ENCODE peak calls at places on chromosomes 13 and 19, in five cellular contexts. Y is neural crest cell, K is kidney epithelial cell, Z is sciatic nerve, O is hippocampal formation. T is an unnamed sample.

GRCh38 chr19:33821871-33822270 is 25.2 kb downstream of the KCTD15 start:
- DNase-seq in K (no peak), Z (no peak), Y (no peak), O (no peak), T (peak)

GRCh38 chr13:24719139-24719538 is 38.9 kb downstream of the ATP12A start:
- DNase-seq in Y (no peak), K (no peak), O (no peak), Z (no peak), T (no peak)

GRCh38 chr19:11421607-11422098 is 2.5 kb upstream of the RGL3 start:
- DNase-seq in Z (no peak), K (no peak), O (no peak), Y (peak), T (no peak)

GRCh38 chr13:95858286-95859075 is 181.5 kb downstream of the DNAJC3 start:
- DNase-seq in O (no peak), Y (no peak), Z (no peak), K (no peak), T (no peak)

GRCh38 chr13:41700790-41701310 is 243.5 kb downstream of the RGCC start:
- DNase-seq in K (no peak), Z (no peak), Y (no peak), O (no peak), T (peak)

GRCh38 chr13:21501709-21502108 is 42.6 kb upstream of the ZDHHC20 start:
- DNase-seq in Z (no peak), Y (no peak), K (no peak), O (no peak), T (peak)

GRCh38 chr19:4472174-4472974 is at the start of gene HDGFL2:
- DNase-seq in Z (peak), Y (no peak), O (no peak), K (no peak), T (no peak)

GRCh38 chr19:35449347-35450043 is 1.4 kb downstream of the FFAR2 start:
- DNase-seq in Y (no peak), Z (no peak), K (no peak), O (no peak), T (peak)

GRCh38 chr19:42076375-42076944 is 494 bp downstream of the ZNF574 start:
- DNase-seq in K (no peak), Y (no peak), Z (peak), O (no peak), T (no peak)

GRCh38 chr19:49114630-49115363 is 627 bp downstream of the LIN7B start:
- DNase-seq in Z (peak), O (peak), K (no peak), Y (peak), T (no peak)

GRCh38 chr13:100330662-100331061 is 241.8 kb downstream of the PCCA start:
- DNase-seq in Y (no peak), Z (no peak), O (no peak), K (no peak), T (peak)

GRCh38 chr13:106446011-106446410 is 89.5 kb downstream of the EFNB2 start:
- DNase-seq in K (peak), Z (no peak), Y (no peak), O (no peak), T (peak)

GRCh38 chr13:51848674-51849073 is 3.7 kb upstream of the TMEM272 start:
- DNase-seq in Y (no peak), K (peak), O (no peak), Z (no peak), T (no peak)

GRCh38 chr13:27038323-27038722 is 133.3 kb downstream of the USP12 start:
- DNase-seq in Z (no peak), K (peak), Y (no peak), O (no peak), T (peak)

GRCh38 chr19:53537126-53537522 is 821 bp upstream of the ZNF331 start:
- DNase-seq in O (no peak), Z (no peak), Y (no peak), K (no peak), T (no peak)

GRCh38 chr13:73602295-73602694 is 531.9 kb downstream of the KLF12 start:
- DNase-seq in K (no peak), Y (no peak), O (no peak), Z (no peak), T (peak)

GRCh38 chr13:22451345-22451744 is 729.4 kb upstream of the SGCG start:
- DNase-seq in K (no peak), Y (peak), Z (no peak), O (no peak), T (peak)

GRCh38 chr13:46913757-46914156 is 16.9 kb upstream of the HTR2A start:
- DNase-seq in K (no peak), Z (no peak), O (no peak), Y (no peak), T (no peak)

GRCh38 chr13:39506559-39507390 is 96.2 kb downstream of the LHFPL6 start:
- DNase-seq in Y (no peak), K (no peak), O (no peak), Z (no peak), T (no peak)

GRCh38 chr13:109595466-109595865 is 190.9 kb downstream of the IRS2 start:
- DNase-seq in K (no peak), Z (no peak), O (no peak), Y (no peak), T (no peak)

GRCh38 chr13:114079601-114080536 is 52.6 kb downstream of the RASA3 start:
- DNase-seq in Y (no peak), K (no peak), O (no peak), Z (peak), T (no peak)

GRCh38 chr19:48540110-48540509 is 11.9 kb upstream of the SULT2B1 start:
- DNase-seq in Y (no peak), O (no peak), K (no peak), Z (no peak), T (no peak)

GRCh38 chr13:91145806-91146205 is 201.7 kb upstream of the MIR17HG start:
- DNase-seq in Y (no peak), O (no peak), Z (no peak), K (no peak), T (no peak)

T was measured in kidney tubule cell.